ENCODE peak calls at places on chromosome 7, in five cellular contexts. G, J, I, N and M are unnamed samples.

GRCh38 chr7:157675427-157675930 is 338.7 kb downstream of the DNAJB6 start:
- DNase-seq in J (no peak), I (no peak), N (no peak), G (no peak), M (no peak)

GRCh38 chr7:81501220-81501619 is 268.6 kb downstream of the HGF start:
- DNase-seq in I (no peak), J (no peak), N (peak), G (no peak), M (peak)

GRCh38 chr7:129066290-129067131 is 11.6 kb upstream of the TNPO3 start:
- DNase-seq in G (no peak), I (peak), N (no peak), J (no peak), M (peak)

GRCh38 chr7:128347573-128348147 is 4.0 kb upstream of the RBM28 start:
- DNase-seq in J (peak), N (peak), G (peak), I (no peak), M (peak)

GRCh38 chr7:2722591-2722990 is 34.6 kb downstream of the AMZ1 start:
- DNase-seq in I (no peak), G (no peak), J (no peak), N (no peak), M (no peak)

GRCh38 chr7:37784015-37784414 is 64.4 kb upstream of the NME8 start:
- DNase-seq in N (no peak), J (no peak), G (no peak), I (no peak), M (no peak)

GRCh38 chr7:139112316-139112715 is 2.8 kb upstream of the ZC3HAV1 start:
- DNase-seq in J (no peak), G (no peak), N (no peak), I (no peak), M (no peak)

GRCh38 chr7:117672433-117672832 is 192.6 kb downstream of the CFTR start:
- DNase-seq in G (no peak), N (no peak), I (no peak), J (no peak), M (no peak)

GRCh38 chr7:80885774-80886173 is 33.1 kb downstream of the SEMA3C start:
- DNase-seq in N (peak), J (no peak), G (no peak), I (no peak), M (no peak)

GRCh38 chr7:72577107-72577506 is 165.0 kb upstream of the CALN1 start:
- DNase-seq in N (no peak), J (no peak), G (no peak), I (no peak), M (no peak)

GRCh38 chr7:32868116-32868515 is 23.4 kb downstream of the KBTBD2 start:
- DNase-seq in J (no peak), G (no peak), I (no peak), N (no peak), M (no peak)

GRCh38 chr7:149245244-149245643 is 5.8 kb downstream of the ZNF212 start:
- DNase-seq in N (no peak), J (no peak), I (no peak), G (peak), M (peak)

GRCh38 chr7:16550671-16551070 is 24.0 kb downstream of the LRRC72 start:
- DNase-seq in I (no peak), J (no peak), G (no peak), N (no peak), M (no peak)